ENCODE peak calls at places on chromosomes 3 and 15, in five cellular contexts. One of them, this sample, is unnamed.

GRCh38 chr3:26104856-26105255 is 315.0 kb downstream of the OXSM start:
- DNase-seq in OCI-M1: no peak
- DNase-seq in naive thymus-derived CD8-positive, alpha-beta T cell: no peak
- DNase-seq in GM03348: no peak
- DNase-seq in suprapubic skin: no peak
- DNase-seq in this sample: no peak

GRCh38 chr3:143118630-143119008 is 952 bp upstream of the CHST2 start:
- DNase-seq in OCI-M1: no peak
- DNase-seq in GM03348: no peak
- DNase-seq in suprapubic skin: no peak
- DNase-seq in naive thymus-derived CD8-positive, alpha-beta T cell: no peak
- DNase-seq in this sample: no peak

GRCh38 chr3:158471639-158472294 is 99.2 kb upstream of the MLF1 start:
- DNase-seq in naive thymus-derived CD8-positive, alpha-beta T cell: no peak
- DNase-seq in suprapubic skin: no peak
- DNase-seq in GM03348: peak
- DNase-seq in OCI-M1: no peak
- DNase-seq in this sample: peak

GRCh38 chr15:67957435-67958139 is 96.5 kb upstream of the PIAS1 start:
- DNase-seq in naive thymus-derived CD8-positive, alpha-beta T cell: no peak
- DNase-seq in suprapubic skin: no peak
- DNase-seq in OCI-M1: no peak
- DNase-seq in GM03348: no peak
- DNase-seq in this sample: no peak

GRCh38 chr3:13109516-13109915 is 36.3 kb upstream of the IQSEC1 start:
- DNase-seq in OCI-M1: no peak
- DNase-seq in GM03348: no peak
- DNase-seq in suprapubic skin: peak
- DNase-seq in naive thymus-derived CD8-positive, alpha-beta T cell: no peak
- DNase-seq in this sample: no peak

GRCh38 chr3:53139833-53140574 is 9.8 kb upstream of the RFT1 start:
- DNase-seq in suprapubic skin: no peak
- DNase-seq in naive thymus-derived CD8-positive, alpha-beta T cell: no peak
- DNase-seq in GM03348: no peak
- DNase-seq in OCI-M1: no peak
- DNase-seq in this sample: no peak

GRCh38 chr3:152379415-152380042 is 110.8 kb downstream of the MBNL1 start:
- DNase-seq in suprapubic skin: no peak
- DNase-seq in naive thymus-derived CD8-positive, alpha-beta T cell: no peak
- DNase-seq in GM03348: no peak
- DNase-seq in OCI-M1: no peak
- DNase-seq in this sample: no peak

GRCh38 chr15:89333959-89334509 is 590 bp downstream of the POLG start:
- DNase-seq in naive thymus-derived CD8-positive, alpha-beta T cell: no peak
- DNase-seq in OCI-M1: no peak
- DNase-seq in suprapubic skin: peak
- DNase-seq in GM03348: peak
- DNase-seq in this sample: no peak

GRCh38 chr15:99487337-99487730 is 78.5 kb upstream of the MEF2A start:
- DNase-seq in naive thymus-derived CD8-positive, alpha-beta T cell: no peak
- DNase-seq in GM03348: no peak
- DNase-seq in suprapubic skin: no peak
- DNase-seq in OCI-M1: no peak
- DNase-seq in this sample: no peak

GRCh38 chr15:60128000-60128376 is 123.9 kb downstream of the FOXB1 start:
- DNase-seq in suprapubic skin: no peak
- DNase-seq in OCI-M1: no peak
- DNase-seq in naive thymus-derived CD8-positive, alpha-beta T cell: no peak
- DNase-seq in GM03348: peak
- DNase-seq in this sample: no peak

GRCh38 chr15:98873441-98874218 is 134.0 kb downstream of the PGPEP1L start:
- DNase-seq in GM03348: peak
- DNase-seq in naive thymus-derived CD8-positive, alpha-beta T cell: no peak
- DNase-seq in suprapubic skin: no peak
- DNase-seq in OCI-M1: peak
- DNase-seq in this sample: no peak

GRCh38 chr3:46970391-46971091 is 6.0 kb downstream of the CCDC12 start:
- DNase-seq in suprapubic skin: peak
- DNase-seq in GM03348: no peak
- DNase-seq in naive thymus-derived CD8-positive, alpha-beta T cell: no peak
- DNase-seq in OCI-M1: no peak
- DNase-seq in this sample: no peak

GRCh38 chr15:74523982-74524381 is 17.0 kb upstream of the ARID3B start:
- DNase-seq in naive thymus-derived CD8-positive, alpha-beta T cell: no peak
- DNase-seq in GM03348: no peak
- DNase-seq in OCI-M1: no peak
- DNase-seq in suprapubic skin: no peak
- DNase-seq in this sample: no peak

GRCh38 chr3:194051554-194052175 is 84.3 kb upstream of the HES1 start:
- DNase-seq in OCI-M1: no peak
- DNase-seq in suprapubic skin: no peak
- DNase-seq in naive thymus-derived CD8-positive, alpha-beta T cell: no peak
- DNase-seq in GM03348: no peak
- DNase-seq in this sample: no peak

GRCh38 chr3:45881031-45882022 is 5.0 kb upstream of the CCR9 start:
- DNase-seq in suprapubic skin: no peak
- DNase-seq in GM03348: no peak
- DNase-seq in OCI-M1: peak
- DNase-seq in naive thymus-derived CD8-positive, alpha-beta T cell: no peak
- DNase-seq in this sample: no peak

GRCh38 chr3:172696357-172696756 is 14.5 kb downstream of the NCEH1 start:
- DNase-seq in OCI-M1: no peak
- DNase-seq in suprapubic skin: no peak
- DNase-seq in naive thymus-derived CD8-positive, alpha-beta T cell: no peak
- DNase-seq in GM03348: no peak
- DNase-seq in this sample: no peak

GRCh38 chr3:82186017-82186416 is 424.6 kb upstream of the GBE1 start:
- DNase-seq in OCI-M1: no peak
- DNase-seq in suprapubic skin: no peak
- DNase-seq in GM03348: no peak
- DNase-seq in naive thymus-derived CD8-positive, alpha-beta T cell: no peak
- DNase-seq in this sample: no peak

GRCh38 chr3:183513046-183513706 is 42.3 kb downstream of the KLHL6 start:
- DNase-seq in naive thymus-derived CD8-positive, alpha-beta T cell: peak
- DNase-seq in suprapubic skin: no peak
- DNase-seq in OCI-M1: no peak
- DNase-seq in GM03348: no peak
- DNase-seq in this sample: no peak

GRCh38 chr3:30607032-30607833 is 832 bp downstream of the TGFBR2 start:
- DNase-seq in naive thymus-derived CD8-positive, alpha-beta T cell: peak
- DNase-seq in suprapubic skin: peak
- DNase-seq in OCI-M1: peak
- DNase-seq in GM03348: peak
- DNase-seq in this sample: no peak

GRCh38 chr15:61146643-61147230 is 82.4 kb downstream of the RORA start:
- DNase-seq in GM03348: no peak
- DNase-seq in OCI-M1: no peak
- DNase-seq in naive thymus-derived CD8-positive, alpha-beta T cell: no peak
- DNase-seq in suprapubic skin: no peak
- DNase-seq in this sample: no peak

This sample was measured in pulmonary artery endothelial cell.